ENCODE peak calls at places on chromosomes 12 and 14, in six cellular contexts. One of them, this sample, is unnamed.

GRCh38 chr12:48084066-48084465 is 21.8 kb downstream of the SENP1 start:
- DNase-seq in body of pancreas: no peak
- DNase-seq in cardiac muscle cell: peak; percentile 53
- DNase-seq in ovary: no peak
- DNase-seq in IMR-90: peak; percentile 13
- DNase-seq in thoracic aorta: no peak
- DNase-seq in this sample: no peak

GRCh38 chr12:96522283-96522682 is 32.9 kb downstream of the CFAP54 start:
- DNase-seq in cardiac muscle cell: no peak
- DNase-seq in body of pancreas: no peak
- DNase-seq in ovary: no peak
- DNase-seq in IMR-90: no peak
- DNase-seq in thoracic aorta: no peak
- DNase-seq in this sample: no peak

GRCh38 chr12:111440152-111440551 is 34.4 kb downstream of the SH2B3 start:
- DNase-seq in IMR-90: no peak
- DNase-seq in cardiac muscle cell: no peak
- DNase-seq in body of pancreas: no peak
- DNase-seq in ovary: no peak
- DNase-seq in thoracic aorta: no peak
- DNase-seq in this sample: peak; percentile 68

GRCh38 chr12:1553987-1554982 is 40.1 kb downstream of the FBXL14 start:
- DNase-seq in body of pancreas: no peak
- DNase-seq in cardiac muscle cell: no peak
- DNase-seq in ovary: no peak
- DNase-seq in IMR-90: no peak
- DNase-seq in thoracic aorta: no peak
- DNase-seq in this sample: no peak

GRCh38 chr14:93234798-93235197 is 27.7 kb downstream of the UBR7 start:
- DNase-seq in IMR-90: peak; percentile 85
- DNase-seq in body of pancreas: peak; percentile 30
- DNase-seq in ovary: no peak
- DNase-seq in thoracic aorta: no peak
- DNase-seq in cardiac muscle cell: peak; percentile 52
- DNase-seq in this sample: no peak

GRCh38 chr12:53219116-53219955 is 12.3 kb upstream of the ITGB7 start:
- DNase-seq in thoracic aorta: no peak
- DNase-seq in cardiac muscle cell: peak; percentile 56
- DNase-seq in IMR-90: peak; percentile 66
- DNase-seq in body of pancreas: peak; percentile 32
- DNase-seq in ovary: peak; percentile 61
- DNase-seq in this sample: no peak

GRCh38 chr14:72925171-72925759 is 999 bp upstream of the DCAF4 start:
- DNase-seq in ovary: peak; percentile 75
- DNase-seq in thoracic aorta: no peak
- DNase-seq in cardiac muscle cell: no peak
- DNase-seq in IMR-90: no peak
- DNase-seq in body of pancreas: peak; percentile 23
- DNase-seq in this sample: peak; percentile 93

GRCh38 chr14:68363401-68363800 is 429.5 kb downstream of the ZFP36L1 start:
- DNase-seq in body of pancreas: no peak
- DNase-seq in thoracic aorta: no peak
- DNase-seq in IMR-90: no peak
- DNase-seq in cardiac muscle cell: no peak
- DNase-seq in ovary: no peak
- DNase-seq in this sample: no peak

GRCh38 chr14:69046468-69046867 is 67.4 kb upstream of the ACTN1 start:
- DNase-seq in ovary: no peak
- DNase-seq in body of pancreas: peak; percentile 24
- DNase-seq in thoracic aorta: no peak
- DNase-seq in IMR-90: peak; percentile 77
- DNase-seq in cardiac muscle cell: peak; percentile 94
- DNase-seq in this sample: peak; percentile 64

DNA sequence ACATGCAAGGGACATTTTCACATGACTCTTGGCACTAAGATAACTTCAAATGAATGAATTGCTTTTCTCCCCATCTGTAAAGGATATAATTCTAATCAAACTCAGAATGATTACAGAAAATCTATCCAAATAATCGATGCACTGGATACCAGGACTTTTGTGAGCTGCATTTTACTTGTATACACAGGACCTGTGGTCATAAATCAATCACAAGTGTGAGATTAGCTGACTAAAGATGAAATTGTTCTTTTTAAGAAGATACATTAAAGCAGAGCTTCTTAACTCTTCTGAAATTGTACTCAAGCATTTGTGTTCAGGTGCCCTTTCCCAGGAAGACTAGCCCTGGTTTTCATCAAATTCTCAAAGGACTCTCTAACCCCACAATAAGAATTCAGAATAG is 66.3 kb downstream of the ESR2 start:
- DNase-seq in body of pancreas: no peak
- DNase-seq in IMR-90: no peak
- DNase-seq in ovary: no peak
- DNase-seq in cardiac muscle cell: no peak
- DNase-seq in thoracic aorta: no peak
- DNase-seq in this sample: no peak
- H3K4me3 ChIP-seq in body of pancreas: no peak overlapping the region
- H3K4me3 ChIP-seq in IMR-90: no peak overlapping the region
- H3K4me3 ChIP-seq in ovary: no peak overlapping the region
- H3K4me3 ChIP-seq in cardiac muscle cell: no peak overlapping the region
- H3K4me3 ChIP-seq in thoracic aorta: no peak overlapping the region
- H3K4me3 ChIP-seq in this sample: no peak overlapping the region

DNA sequence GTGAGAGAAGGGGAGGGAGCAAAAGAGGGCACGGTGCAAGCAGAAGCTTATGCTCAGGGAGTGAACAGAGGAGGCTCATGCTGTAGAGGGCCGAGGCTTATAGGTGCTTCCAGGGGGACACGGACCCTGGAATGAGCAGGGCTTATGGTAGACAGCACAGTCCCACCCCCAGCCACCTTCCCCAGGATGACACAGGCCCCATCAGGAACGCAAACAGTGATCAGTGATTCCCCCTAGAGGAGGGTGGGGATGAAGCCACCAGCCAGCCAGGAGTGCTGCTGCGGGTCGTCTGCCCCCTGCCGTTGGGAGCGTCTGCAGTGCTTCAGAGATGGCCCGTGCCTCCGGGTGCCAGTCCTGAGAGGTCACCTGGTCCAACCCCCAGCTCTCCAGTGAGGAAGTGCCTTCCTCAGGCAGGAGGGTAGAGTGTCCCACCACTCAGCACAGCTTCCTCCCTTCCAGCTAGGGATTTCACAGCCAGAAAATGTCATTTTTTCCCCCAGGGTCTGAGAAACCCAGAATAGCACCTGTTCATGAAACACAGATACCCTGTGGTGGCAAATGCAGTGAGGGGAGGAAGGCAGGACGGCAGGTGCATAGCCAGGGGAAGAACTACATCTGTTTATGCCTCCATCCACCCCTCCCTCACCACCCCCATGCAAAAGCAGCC is 60.7 kb downstream of the SLC6A12 start:
- DNase-seq in cardiac muscle cell: peak; percentile 60
- DNase-seq in IMR-90: peak; percentile 54
- DNase-seq in body of pancreas: peak; percentile 58
- DNase-seq in thoracic aorta: no peak
- DNase-seq in ovary: no peak
- DNase-seq in this sample: peak; percentile 57
- TF ChIP-seq CTCF in cardiac muscle cell: peak; percentile 85
- TF ChIP-seq CTCF in IMR-90: peak; percentile 95
- TF ChIP-seq CTCF in body of pancreas: peak; percentile 28
- TF ChIP-seq CTCF in thoracic aorta: peak; percentile 20
- TF ChIP-seq CTCF in ovary: no peak
- TF ChIP-seq CTCF in this sample: no peak

DNA sequence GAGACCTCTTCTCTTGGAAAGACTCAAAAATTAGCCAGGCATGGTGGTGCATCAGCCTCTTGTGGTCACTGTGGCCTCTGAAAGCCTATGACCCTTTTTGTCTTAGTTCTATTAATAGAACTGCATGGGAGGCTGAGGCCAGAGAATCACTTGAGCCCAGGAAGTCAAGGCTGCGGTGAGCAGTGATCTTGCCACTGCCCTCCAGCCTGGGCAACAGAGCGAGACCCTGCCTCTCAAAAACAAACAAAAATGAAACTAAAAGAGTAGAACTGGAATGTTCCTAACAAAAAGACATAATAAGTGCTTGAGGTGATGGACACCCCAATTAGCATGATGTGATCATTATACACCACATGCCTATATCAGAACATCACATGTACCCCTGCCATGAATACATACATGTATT is 197.0 kb upstream of the EEA1 start:
- DNase-seq in IMR-90: no peak
- DNase-seq in body of pancreas: no peak
- DNase-seq in ovary: no peak
- DNase-seq in thoracic aorta: no peak
- DNase-seq in cardiac muscle cell: no peak
- DNase-seq in this sample: no peak
- H3K27ac ChIP-seq in IMR-90: no peak overlapping the region
- H3K27ac ChIP-seq in body of pancreas: no peak overlapping the region
- H3K27ac ChIP-seq in ovary: no peak overlapping the region
- H3K27ac ChIP-seq in thoracic aorta: peak overlapping the region; percentile 86
- H3K27ac ChIP-seq in cardiac muscle cell: no peak overlapping the region
- H3K27ac ChIP-seq in this sample: no peak overlapping the region

DNA sequence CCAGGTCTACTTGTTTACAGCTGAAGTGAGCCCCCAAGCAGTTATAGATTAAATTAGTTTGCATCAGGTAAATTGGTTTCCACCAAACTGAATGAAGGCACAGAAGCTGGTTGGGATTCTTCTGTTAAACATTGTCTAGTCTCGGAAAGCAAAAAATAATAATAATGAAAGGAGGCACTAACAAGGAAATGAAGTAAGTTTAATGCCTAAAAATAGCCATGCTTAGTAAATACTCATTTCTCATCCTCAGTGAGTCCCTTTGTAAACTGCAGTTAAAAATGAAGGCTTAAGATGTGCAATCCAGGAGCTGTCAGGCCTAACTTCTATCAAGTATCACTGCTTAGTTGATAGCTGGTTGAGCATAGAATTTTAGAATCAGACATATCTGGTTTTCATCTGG is 113.5 kb downstream of the BTG1 start:
- DNase-seq in body of pancreas: no peak
- DNase-seq in IMR-90: no peak
- DNase-seq in thoracic aorta: no peak
- DNase-seq in ovary: no peak
- DNase-seq in cardiac muscle cell: no peak
- DNase-seq in this sample: no peak
- H3K4me3 ChIP-seq in body of pancreas: no peak overlapping the region
- H3K4me3 ChIP-seq in IMR-90: no peak overlapping the region
- H3K4me3 ChIP-seq in thoracic aorta: no peak overlapping the region
- H3K4me3 ChIP-seq in ovary: no peak overlapping the region
- H3K4me3 ChIP-seq in cardiac muscle cell: no peak overlapping the region
- H3K4me3 ChIP-seq in this sample: no peak overlapping the region

GRCh38 chr12:30880813-30881212 is 45.7 kb upstream of the TSPAN11 start:
- DNase-seq in cardiac muscle cell: no peak
- DNase-seq in thoracic aorta: no peak
- DNase-seq in body of pancreas: no peak
- DNase-seq in IMR-90: no peak
- DNase-seq in ovary: no peak
- DNase-seq in this sample: no peak

GRCh38 chr12:30885321-30885720 is 41.2 kb upstream of the TSPAN11 start:
- DNase-seq in ovary: no peak
- DNase-seq in cardiac muscle cell: no peak
- DNase-seq in IMR-90: no peak
- DNase-seq in body of pancreas: no peak
- DNase-seq in thoracic aorta: no peak
- DNase-seq in this sample: no peak

GRCh38 chr12:30884804-30885203 is 41.7 kb upstream of the TSPAN11 start:
- DNase-seq in IMR-90: no peak
- DNase-seq in thoracic aorta: no peak
- DNase-seq in cardiac muscle cell: no peak
- DNase-seq in body of pancreas: no peak
- DNase-seq in ovary: no peak
- DNase-seq in this sample: no peak

GRCh38 chr12:30880061-30880460 is 46.5 kb upstream of the TSPAN11 start:
- DNase-seq in ovary: no peak
- DNase-seq in IMR-90: no peak
- DNase-seq in thoracic aorta: no peak
- DNase-seq in body of pancreas: no peak
- DNase-seq in cardiac muscle cell: no peak
- DNase-seq in this sample: no peak

GRCh38 chr12:30882706-30883105 is 43.8 kb upstream of the TSPAN11 start:
- DNase-seq in cardiac muscle cell: peak; percentile 22
- DNase-seq in IMR-90: no peak
- DNase-seq in ovary: no peak
- DNase-seq in body of pancreas: no peak
- DNase-seq in thoracic aorta: no peak
- DNase-seq in this sample: no peak
- TF ChIP-seq CTCF in cardiac muscle cell: no peak
- TF ChIP-seq CTCF in IMR-90: no peak
- TF ChIP-seq CTCF in ovary: no peak
- TF ChIP-seq CTCF in body of pancreas: no peak
- TF ChIP-seq CTCF in thoracic aorta: no peak
- TF ChIP-seq CTCF in this sample: no peak

GRCh38 chr14:76810525-76810924 is 2.2 kb downstream of the ANGEL1 start:
- DNase-seq in ovary: no peak
- DNase-seq in thoracic aorta: no peak
- DNase-seq in IMR-90: no peak
- DNase-seq in body of pancreas: no peak
- DNase-seq in cardiac muscle cell: no peak
- DNase-seq in this sample: no peak
- H3K27ac ChIP-seq in ovary: no peak overlapping the region
- H3K27ac ChIP-seq in thoracic aorta: no peak overlapping the region
- H3K27ac ChIP-seq in IMR-90: no peak overlapping the region
- H3K27ac ChIP-seq in body of pancreas: no peak overlapping the region
- H3K27ac ChIP-seq in cardiac muscle cell: no peak overlapping the region
- H3K27ac ChIP-seq in this sample: no peak overlapping the region

GRCh38 chr12:114412307-114412706 is 6.4 kb upstream of the TBX5 start:
- DNase-seq in cardiac muscle cell: no peak
- DNase-seq in body of pancreas: no peak
- DNase-seq in IMR-90: no peak
- DNase-seq in ovary: no peak
- DNase-seq in thoracic aorta: no peak
- DNase-seq in this sample: no peak
- H3K4me3 ChIP-seq in cardiac muscle cell: no peak overlapping the region
- H3K4me3 ChIP-seq in body of pancreas: no peak overlapping the region
- H3K4me3 ChIP-seq in IMR-90: peak overlapping the region; percentile 97
- H3K4me3 ChIP-seq in ovary: no peak overlapping the region
- H3K4me3 ChIP-seq in thoracic aorta: no peak overlapping the region
- H3K4me3 ChIP-seq in this sample: no peak overlapping the region

This sample was measured in thyroid gland.